ENCODE peak calls at places on chromosomes 3 and 15, in eight cellular contexts. One of them, this sample, is unnamed.
A peak's percentile ranks its signal among the peaks of the same experiment; 100 is the strongest.

GRCh38 chr3:112505907-112506306 is 6.6 kb upstream of the BTLA start:
- DNase-seq in HCT116: no peak
- DNase-seq in GM23338: no peak
- DNase-seq in neural progenitor cell: no peak
- DNase-seq in hepatocyte: no peak
- DNase-seq in PC-3: no peak
- DNase-seq in SK-N-SH: no peak
- DNase-seq in OCI-LY7: no peak
- DNase-seq in this sample: no peak

GRCh38 chr3:113223831-113224240 is 12.5 kb downstream of the BOC start:
- DNase-seq in HCT116: no peak
- DNase-seq in GM23338: no peak
- DNase-seq in neural progenitor cell: no peak
- DNase-seq in hepatocyte: no peak
- DNase-seq in PC-3: no peak
- DNase-seq in SK-N-SH: no peak
- DNase-seq in OCI-LY7: no peak
- DNase-seq in this sample: no peak

GRCh38 chr3:185824051-185824466 is 783 bp downstream of the IGF2BP2 start:
- DNase-seq in HCT116: no peak
- DNase-seq in GM23338: peak; percentile 71
- DNase-seq in neural progenitor cell: peak; percentile 65
- DNase-seq in hepatocyte: no peak
- DNase-seq in PC-3: no peak
- DNase-seq in SK-N-SH: peak; percentile 54
- DNase-seq in OCI-LY7: no peak
- DNase-seq in this sample: peak; percentile 20

GRCh38 chr15:51094606-51095569 is at the start of gene TNFAIP8L3:
- DNase-seq in HCT116: no peak
- DNase-seq in GM23338: peak; percentile 63
- DNase-seq in neural progenitor cell: peak; percentile 65
- DNase-seq in hepatocyte: peak; percentile 57
- DNase-seq in PC-3: no peak
- DNase-seq in SK-N-SH: peak; percentile 84
- DNase-seq in OCI-LY7: no peak
- DNase-seq in this sample: no peak

GRCh38 chr3:53823956-53824320 is 22.3 kb downstream of the CHDH start:
- DNase-seq in HCT116: no peak
- DNase-seq in GM23338: no peak
- DNase-seq in neural progenitor cell: no peak
- DNase-seq in hepatocyte: no peak
- DNase-seq in PC-3: no peak
- DNase-seq in SK-N-SH: no peak
- DNase-seq in OCI-LY7: no peak
- DNase-seq in this sample: no peak

GRCh38 chr3:49916686-49917085 is 12.9 kb downstream of the MON1A start:
- DNase-seq in HCT116: no peak
- DNase-seq in GM23338: no peak
- DNase-seq in neural progenitor cell: no peak
- DNase-seq in hepatocyte: no peak
- DNase-seq in PC-3: no peak
- DNase-seq in SK-N-SH: no peak
- DNase-seq in OCI-LY7: no peak
- DNase-seq in this sample: no peak

GRCh38 chr3:60512506-60512905 is 738.7 kb downstream of the FHIT start:
- DNase-seq in HCT116: no peak
- DNase-seq in GM23338: no peak
- DNase-seq in neural progenitor cell: no peak
- DNase-seq in hepatocyte: no peak
- DNase-seq in PC-3: no peak
- DNase-seq in SK-N-SH: no peak
- DNase-seq in OCI-LY7: no peak
- DNase-seq in this sample: no peak

GRCh38 chr15:85607141-85607806 is 187.5 kb downstream of the KLHL25 start:
- DNase-seq in HCT116: no peak
- DNase-seq in GM23338: no peak
- DNase-seq in neural progenitor cell: no peak
- DNase-seq in hepatocyte: no peak
- DNase-seq in PC-3: peak; percentile 67
- DNase-seq in SK-N-SH: no peak
- DNase-seq in OCI-LY7: no peak
- DNase-seq in this sample: no peak

GRCh38 chr15:80825361-80826030 is 46.3 kb downstream of the CEMIP start:
- DNase-seq in HCT116: no peak
- DNase-seq in GM23338: no peak
- DNase-seq in neural progenitor cell: no peak
- DNase-seq in hepatocyte: no peak
- DNase-seq in PC-3: no peak
- DNase-seq in SK-N-SH: no peak
- DNase-seq in OCI-LY7: no peak
- DNase-seq in this sample: no peak

GRCh38 chr15:66254364-66255292 is 1.1 kb upstream of the MEGF11 start:
- DNase-seq in HCT116: no peak
- DNase-seq in GM23338: peak; percentile 77
- DNase-seq in neural progenitor cell: peak; percentile 50
- DNase-seq in hepatocyte: no peak
- DNase-seq in PC-3: no peak
- DNase-seq in SK-N-SH: no peak
- DNase-seq in OCI-LY7: no peak
- DNase-seq in this sample: no peak

GRCh38 chr3:127396473-127396872 is 108.6 kb upstream of the PRR20G start:
- DNase-seq in HCT116: no peak
- DNase-seq in GM23338: peak; percentile 83
- DNase-seq in neural progenitor cell: peak; percentile 78
- DNase-seq in hepatocyte: no peak
- DNase-seq in PC-3: no peak
- DNase-seq in SK-N-SH: no peak
- DNase-seq in OCI-LY7: no peak
- DNase-seq in this sample: no peak

GRCh38 chr3:158532099-158532734 is 38.8 kb upstream of the MLF1 start:
- DNase-seq in HCT116: peak; percentile 41
- DNase-seq in GM23338: peak; percentile 54
- DNase-seq in neural progenitor cell: peak; percentile 36
- DNase-seq in hepatocyte: peak; percentile 33
- DNase-seq in PC-3: peak; percentile 53
- DNase-seq in SK-N-SH: peak; percentile 36
- DNase-seq in OCI-LY7: peak; percentile 29
- DNase-seq in this sample: peak; percentile 68

GRCh38 chr15:57339321-57339720 is 37.0 kb upstream of the CGNL1 start:
- DNase-seq in HCT116: no peak
- DNase-seq in GM23338: no peak
- DNase-seq in neural progenitor cell: no peak
- DNase-seq in hepatocyte: no peak
- DNase-seq in PC-3: no peak
- DNase-seq in SK-N-SH: no peak
- DNase-seq in OCI-LY7: no peak
- DNase-seq in this sample: no peak

GRCh38 chr3:73542127-73542526 is 82.6 kb downstream of the PDZRN3 start:
- DNase-seq in HCT116: no peak
- DNase-seq in GM23338: no peak
- DNase-seq in neural progenitor cell: no peak
- DNase-seq in hepatocyte: no peak
- DNase-seq in PC-3: no peak
- DNase-seq in SK-N-SH: no peak
- DNase-seq in OCI-LY7: no peak
- DNase-seq in this sample: no peak

GRCh38 chr3:17823816-17824215 is 81.4 kb upstream of the TBC1D5 start:
- DNase-seq in HCT116: no peak
- DNase-seq in GM23338: no peak
- DNase-seq in neural progenitor cell: no peak
- DNase-seq in hepatocyte: no peak
- DNase-seq in PC-3: no peak
- DNase-seq in SK-N-SH: no peak
- DNase-seq in OCI-LY7: no peak
- DNase-seq in this sample: no peak

GRCh38 chr3:15860014-15860934 is 62.5 kb upstream of the ANKRD28 start:
- DNase-seq in HCT116: peak; percentile 49
- DNase-seq in GM23338: peak; percentile 76
- DNase-seq in neural progenitor cell: peak; percentile 74
- DNase-seq in hepatocyte: peak; percentile 50
- DNase-seq in PC-3: peak; percentile 69
- DNase-seq in SK-N-SH: peak; percentile 58
- DNase-seq in OCI-LY7: peak; percentile 36
- DNase-seq in this sample: peak; percentile 14

DNA sequence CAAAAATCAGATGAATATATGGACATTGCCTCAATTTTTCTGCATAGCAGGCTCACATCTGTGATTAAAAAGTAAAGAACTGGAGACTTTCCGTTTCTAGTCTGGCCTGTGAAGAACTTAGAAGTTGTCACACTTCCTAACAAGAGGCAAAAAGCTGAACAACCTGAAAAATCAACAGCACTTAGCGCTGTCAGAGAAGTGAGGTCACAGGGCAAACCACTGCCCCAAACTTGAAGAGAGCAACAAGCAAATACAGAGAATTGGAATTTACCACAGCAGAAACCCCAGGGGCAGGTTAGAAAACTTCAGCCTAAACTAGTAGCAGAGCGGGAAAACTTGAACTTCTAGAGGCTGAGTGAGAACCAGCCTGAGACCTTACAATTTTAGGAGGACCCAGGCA is 38.9 kb downstream of the CCDC54 start:
- DNase-seq in HCT116: no peak
- DNase-seq in GM23338: no peak
- DNase-seq in neural progenitor cell: no peak
- DNase-seq in hepatocyte: no peak
- DNase-seq in PC-3: no peak
- DNase-seq in SK-N-SH: no peak
- DNase-seq in OCI-LY7: no peak
- DNase-seq in this sample: no peak
- TF ChIP-seq EZH2phosphoT487 in HCT116: no peak
- TF ChIP-seq EZH2phosphoT487 in GM23338: no peak
- TF ChIP-seq EZH2phosphoT487 in neural progenitor cell: no peak
- TF ChIP-seq EZH2phosphoT487 in hepatocyte: no peak
- TF ChIP-seq EZH2phosphoT487 in PC-3: no peak
- TF ChIP-seq EZH2phosphoT487 in SK-N-SH: no peak
- TF ChIP-seq EZH2phosphoT487 in OCI-LY7: no peak
- TF ChIP-seq EZH2phosphoT487 in this sample: no peak

GRCh38 chr3:51719413-51720025 is 12.7 kb downstream of the GRM2 start:
- DNase-seq in HCT116: no peak
- DNase-seq in GM23338: peak; percentile 37
- DNase-seq in neural progenitor cell: no peak
- DNase-seq in hepatocyte: no peak
- DNase-seq in PC-3: no peak
- DNase-seq in SK-N-SH: peak; percentile 45
- DNase-seq in OCI-LY7: peak; percentile 29
- DNase-seq in this sample: no peak
- TF ChIP-seq CTCF in HCT116: peak; percentile 32
- TF ChIP-seq CTCF in GM23338: no peak
- TF ChIP-seq CTCF in neural progenitor cell: no peak
- TF ChIP-seq CTCF in hepatocyte: no peak
- TF ChIP-seq CTCF in PC-3: peak; percentile 41
- TF ChIP-seq CTCF in SK-N-SH: peak; percentile 7
- TF ChIP-seq CTCF in OCI-LY7: peak; percentile 58
- TF ChIP-seq CTCF in this sample: no peak

DNA sequence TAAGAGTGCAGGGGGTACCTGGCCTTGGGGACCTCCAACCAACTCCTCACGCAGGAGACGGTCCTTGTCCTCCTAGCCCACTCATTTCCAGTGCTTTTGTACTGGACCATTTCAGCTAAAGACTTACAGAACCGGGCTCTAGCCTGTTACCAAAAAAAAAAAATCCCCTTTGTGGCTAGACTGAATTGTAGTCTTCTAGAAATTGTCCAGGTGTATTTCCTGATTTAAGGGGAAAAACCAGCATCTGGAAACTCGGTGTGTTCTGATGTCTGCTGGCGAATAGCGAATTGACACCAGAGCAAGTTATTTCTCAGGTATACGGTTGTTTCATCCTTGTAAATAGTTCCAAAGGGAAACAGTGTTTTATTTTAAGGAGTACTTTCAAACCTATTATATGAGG is 21.1 kb upstream of the MINDY4B start:
- DNase-seq in HCT116: no peak
- DNase-seq in GM23338: no peak
- DNase-seq in neural progenitor cell: no peak
- DNase-seq in hepatocyte: no peak
- DNase-seq in PC-3: no peak
- DNase-seq in SK-N-SH: no peak
- DNase-seq in OCI-LY7: no peak
- DNase-seq in this sample: peak; percentile 65
- H2AFZ ChIP-seq in HCT116: peak overlapping the region; percentile 63
- H2AFZ ChIP-seq in GM23338: peak overlapping the region; percentile 92
- H2AFZ ChIP-seq in neural progenitor cell: no peak overlapping the region
- H2AFZ ChIP-seq in hepatocyte: peak overlapping the region; percentile 74
- H2AFZ ChIP-seq in PC-3: no peak overlapping the region
- H2AFZ ChIP-seq in SK-N-SH: no peak overlapping the region
- H2AFZ ChIP-seq in OCI-LY7: no peak overlapping the region
- H2AFZ ChIP-seq in this sample: peak overlapping the region; percentile 59

GRCh38 chr3:171165986-171166385 is 139.5 kb upstream of the SLC2A2 start:
- DNase-seq in HCT116: no peak
- DNase-seq in GM23338: no peak
- DNase-seq in neural progenitor cell: no peak
- DNase-seq in hepatocyte: no peak
- DNase-seq in PC-3: no peak
- DNase-seq in SK-N-SH: no peak
- DNase-seq in OCI-LY7: no peak
- DNase-seq in this sample: no peak

GRCh38 chr3:171162986-171163723 is 136.6 kb upstream of the SLC2A2 start:
- DNase-seq in HCT116: no peak
- DNase-seq in GM23338: peak; percentile 61
- DNase-seq in neural progenitor cell: peak; percentile 24
- DNase-seq in hepatocyte: no peak
- DNase-seq in PC-3: peak; percentile 53
- DNase-seq in SK-N-SH: no peak
- DNase-seq in OCI-LY7: peak; percentile 35
- DNase-seq in this sample: peak; percentile 79

GRCh38 chr3:171165499-171165921 is 139.0 kb upstream of the SLC2A2 start:
- DNase-seq in HCT116: no peak
- DNase-seq in GM23338: peak; percentile 70
- DNase-seq in neural progenitor cell: no peak
- DNase-seq in hepatocyte: no peak
- DNase-seq in PC-3: no peak
- DNase-seq in SK-N-SH: no peak
- DNase-seq in OCI-LY7: no peak
- DNase-seq in this sample: no peak

GRCh38 chr3:171160326-171160725 is 133.8 kb upstream of the SLC2A2 start:
- DNase-seq in HCT116: no peak
- DNase-seq in GM23338: no peak
- DNase-seq in neural progenitor cell: no peak
- DNase-seq in hepatocyte: no peak
- DNase-seq in PC-3: no peak
- DNase-seq in SK-N-SH: no peak
- DNase-seq in OCI-LY7: no peak
- DNase-seq in this sample: no peak

DNA sequence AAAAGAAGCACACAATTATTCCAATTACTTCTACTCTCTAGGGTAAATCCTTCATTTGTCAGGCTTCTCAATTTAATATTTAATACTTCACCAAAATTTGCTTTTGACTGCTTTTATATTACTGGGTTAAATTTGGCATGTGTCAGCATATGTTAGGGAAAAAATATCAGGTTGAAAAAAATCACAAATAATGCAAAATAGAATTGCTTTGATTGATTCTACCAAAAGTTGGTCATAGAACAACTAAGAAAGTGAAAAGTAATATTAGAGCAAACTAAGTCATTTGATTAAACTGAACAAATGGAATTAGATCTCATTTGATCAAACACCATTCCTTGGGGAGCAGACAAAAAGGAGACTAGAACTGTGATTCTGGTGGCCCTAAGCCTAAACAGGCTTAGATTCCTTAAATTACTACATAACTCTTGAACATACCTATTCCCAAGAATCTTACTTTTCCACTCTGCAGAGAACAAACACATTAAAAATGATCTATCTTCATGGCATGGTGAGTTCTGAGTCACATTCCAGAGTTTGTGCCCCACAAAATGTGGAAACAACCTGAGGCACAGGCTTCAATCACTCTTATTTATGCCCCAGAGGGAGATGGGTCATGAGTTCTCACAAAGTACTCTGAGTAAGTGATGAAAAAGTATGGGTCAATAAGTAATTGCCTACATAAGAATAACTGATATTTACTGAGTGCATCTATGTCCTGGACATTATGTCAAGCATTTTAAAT is 137.4 kb upstream of the SLC2A2 start:
- DNase-seq in HCT116: no peak
- DNase-seq in GM23338: no peak
- DNase-seq in neural progenitor cell: no peak
- DNase-seq in hepatocyte: no peak
- DNase-seq in PC-3: peak; percentile 88
- DNase-seq in SK-N-SH: no peak
- DNase-seq in OCI-LY7: no peak
- DNase-seq in this sample: no peak
- TF ChIP-seq EZH2phosphoT487 in HCT116: no peak
- TF ChIP-seq EZH2phosphoT487 in GM23338: no peak
- TF ChIP-seq EZH2phosphoT487 in neural progenitor cell: no peak
- TF ChIP-seq EZH2phosphoT487 in hepatocyte: no peak
- TF ChIP-seq EZH2phosphoT487 in PC-3: no peak
- TF ChIP-seq EZH2phosphoT487 in SK-N-SH: no peak
- TF ChIP-seq EZH2phosphoT487 in OCI-LY7: no peak
- TF ChIP-seq EZH2phosphoT487 in this sample: no peak